ENCODE peak calls at places on chromosomes 11 and 22, in six cellular contexts. M, U, X, Q, B and Z are unnamed samples.

GRCh38 chr11:120835601-120836228 is 188.2 kb upstream of the TBCEL start:
- DNase-seq in M (peak), U (no peak), X (no peak), Q (no peak), B (no peak), Z (no peak)

GRCh38 chr11:32121012-32121411 is 30.1 kb downstream of the RCN1 start:
- DNase-seq in M (no peak), U (no peak), X (no peak), Q (no peak), B (no peak), Z (no peak)

GRCh38 chr11:6812391-6813005 is 13.0 kb upstream of the OR6A2 start:
- DNase-seq in M (peak), U (peak), X (peak), Q (peak), B (no peak), Z (peak)

GRCh38 chr11:68770781-68771180 is 19.5 kb upstream of the TESMIN start:
- DNase-seq in M (no peak), U (no peak), X (no peak), Q (no peak), B (no peak), Z (no peak)

GRCh38 chr22:33853200-33854097 is 66.8 kb downstream of the LARGE1 start:
- DNase-seq in M (peak), U (no peak), X (peak), Q (peak), B (peak), Z (peak)

GRCh38 chr11:132125855-132126841 is 755.7 kb downstream of the NTM start:
- DNase-seq in M (peak), U (peak), X (no peak), Q (peak), B (no peak), Z (no peak)

GRCh38 chr22:36879775-36880174 is 19.0 kb downstream of the NCF4 start:
- DNase-seq in M (peak), U (no peak), X (no peak), Q (no peak), B (no peak), Z (peak)

GRCh38 chr11:109775686-109776085 is 317.5 kb upstream of the ZC3H12C start:
- DNase-seq in M (no peak), U (no peak), X (no peak), Q (no peak), B (no peak), Z (no peak)

GRCh38 chr11:92475316-92475715 is 250.7 kb downstream of the FAT3 start:
- DNase-seq in M (no peak), U (no peak), X (no peak), Q (no peak), B (no peak), Z (no peak)